ENCODE peak calls at places on chromosomes 13 and 19, in eight cellular contexts. O, Q, M, S, D, X, U and P are unnamed samples.
A peak's percentile ranks its signal among the peaks of the same experiment; 100 is the strongest.

GRCh38 chr13:43933378-43933777 is 53.7 kb downstream of the LACC1 start:
- DNase-seq in O (no peak), Q (no peak), M (no peak), S (no peak), D (no peak), X (no peak), U (no peak), P (no peak)

GRCh38 chr19:29837448-29837961 is 25.7 kb downstream of the CCNE1 start:
- DNase-seq in O (no peak), Q (no peak), M (no peak), S (no peak), D (no peak), X (no peak), U (no peak), P (no peak)

GRCh38 chr19:408441-409005 is 424 bp downstream of the C2CD4C start:
- DNase-seq in O (no peak), Q (no peak), M (no peak), S (peak; percentile 51), D (no peak), X (no peak), U (no peak), P (no peak)

GRCh38 chr13:102878491-102878890 is 32.7 kb downstream of the ERCC5 start:
- DNase-seq in O (no peak), Q (no peak), M (no peak), S (no peak), D (no peak), X (no peak), U (no peak), P (no peak)

GRCh38 chr19:4376991-4377781 is 23.2 kb downstream of the SH3GL1 start:
- DNase-seq in O (no peak), Q (no peak), M (no peak), S (no peak), D (no peak), X (no peak), U (peak; percentile 62), P (no peak)

GRCh38 chr19:42201489-42202289 is 15.8 kb downstream of the DEDD2 start:
- DNase-seq in O (no peak), Q (no peak), M (peak; percentile 80), S (no peak), D (no peak), X (no peak), U (no peak), P (no peak)

GRCh38 chr13:37923236-37923635 is 53.7 kb upstream of the TRPC4 start:
- DNase-seq in O (no peak), Q (no peak), M (no peak), S (no peak), D (no peak), X (no peak), U (no peak), P (no peak)

GRCh38 chr19:1240925-1241324 is 626 bp upstream of the ATP5F1D start:
- DNase-seq in O (no peak), Q (no peak), M (no peak), S (no peak), D (no peak), X (no peak), U (no peak), P (no peak)

GRCh38 chr19:51014242-51014641 is 5.3 kb downstream of the KLK10 start:
- DNase-seq in O (no peak), Q (no peak), M (no peak), S (no peak), D (no peak), X (no peak), U (no peak), P (no peak)

GRCh38 chr13:87777395-87777794 is 106.2 kb downstream of the SLITRK5 start:
- DNase-seq in O (no peak), Q (no peak), M (no peak), S (no peak), D (no peak), X (no peak), U (no peak), P (no peak)

GRCh38 chr19:14536926-14537692 is 7.7 kb downstream of the TECR start:
- DNase-seq in O (no peak), Q (no peak), M (no peak), S (no peak), D (no peak), X (peak; percentile 90), U (peak; percentile 81), P (no peak)

GRCh38 chr19:12885749-12886706 is 973 bp downstream of the KLF1 start:
- DNase-seq in O (no peak), Q (no peak), M (no peak), S (no peak), D (no peak), X (no peak), U (no peak), P (no peak)

GRCh38 chr13:40336228-40337221 is 329.9 kb downstream of the FOXO1 start:
- DNase-seq in O (no peak), Q (no peak), M (no peak), S (no peak), D (no peak), X (no peak), U (no peak), P (no peak)

GRCh38 chr13:92158335-92158734 is 759.9 kb downstream of the GPC5 start:
- DNase-seq in O (no peak), Q (no peak), M (no peak), S (no peak), D (no peak), X (no peak), U (peak; percentile 39), P (no peak)

GRCh38 chr19:15287496-15287895 is 44.8 kb downstream of the BRD4 start:
- DNase-seq in O (no peak), Q (no peak), M (no peak), S (no peak), D (no peak), X (no peak), U (no peak), P (no peak)

GRCh38 chr13:43357435-43358065 is 334.2 kb downstream of the DNAJC15 start:
- DNase-seq in O (no peak), Q (no peak), M (no peak), S (no peak), D (no peak), X (no peak), U (no peak), P (no peak)

GRCh38 chr19:4678881-4679379 is 8.8 kb upstream of the MYDGF start:
- DNase-seq in O (peak; percentile 48), Q (no peak), M (no peak), S (no peak), D (no peak), X (peak; percentile 93), U (no peak), P (no peak)

GRCh38 chr13:32381539-32381938 is 46.4 kb downstream of the N4BP2L1 start:
- DNase-seq in O (no peak), Q (no peak), M (no peak), S (no peak), D (no peak), X (peak; percentile 44), U (peak; percentile 13), P (no peak)

GRCh38 chr13:113291997-113292862 is 4.8 kb upstream of the LAMP1 start:
- DNase-seq in O (no peak), Q (no peak), M (no peak), S (no peak), D (no peak), X (peak; percentile 70), U (peak; percentile 22), P (no peak)

GRCh38 chr13:23695711-23696512 is 125.7 kb downstream of the TNFRSF19 start:
- DNase-seq in O (no peak), Q (no peak), M (peak; percentile 51), S (no peak), D (peak; percentile 45), X (no peak), U (no peak), P (no peak)

GRCh38 chr13:110010433-110011135 is 224.2 kb upstream of the IRS2 start:
- DNase-seq in O (no peak), Q (peak; percentile 33), M (no peak), S (no peak), D (no peak), X (no peak), U (no peak), P (no peak)

GRCh38 chr19:52942371-52943133 is 19.3 kb upstream of the ZNF888 start:
- DNase-seq in O (peak; percentile 70), Q (peak; percentile 19), M (peak; percentile 95), S (peak; percentile 90), D (peak; percentile 93), X (peak; percentile 76), U (peak; percentile 79), P (peak; percentile 81)